ENCODE peak calls at places on chromosomes 12 and 14, in six cellular contexts. C is activated T-cell treated with anti-CD3 and anti-CD28 coated beads for 1 hour, Q is left colon, S is DMS153, G is fibroblast of villous mesenchyme, J is HFF-Myc. R is an unnamed sample.

GRCh38 chr12:12759234-12759915 is 26.1 kb upstream of the APOLD1 start:
- DNase-seq in G (no peak), S (no peak), Q (no peak), J (no peak), C (no peak), R (no peak)

GRCh38 chr14:66916421-66916820 is 272.8 kb upstream of the GARIN2 start:
- DNase-seq in C (no peak), J (no peak), S (no peak), G (no peak), Q (no peak), R (no peak)

GRCh38 chr12:42862055-42862454 is 272.5 kb upstream of the PRICKLE1 start:
- DNase-seq in C (no peak), Q (no peak), S (no peak), J (no peak), G (no peak), R (no peak)

GRCh38 chr14:75549169-75549568 is 26.9 kb downstream of the BATF start:
- DNase-seq in Q (no peak), G (no peak), C (no peak), J (no peak), S (no peak), R (no peak)

GRCh38 chr14:32648434-32648833 is 290.2 kb upstream of the NPAS3 start:
- DNase-seq in J (peak; percentile 53), G (peak; percentile 91), Q (no peak), C (no peak), S (no peak), R (no peak)

GRCh38 chr14:77290705-77291104 is 19.7 kb upstream of the NGB start:
- DNase-seq in C (no peak), Q (no peak), J (no peak), G (peak; percentile 39), S (no peak), R (no peak)

GRCh38 chr14:73787760-73788508 is 63.7 kb upstream of the PTGR2 start:
- DNase-seq in J (no peak), G (peak; percentile 75), Q (peak; percentile 18), S (no peak), C (no peak), R (no peak)

GRCh38 chr12:92075425-92075891 is 70.2 kb downstream of the BTG1 start:
- DNase-seq in J (no peak), Q (no peak), C (no peak), S (no peak), G (peak; percentile 76), R (no peak)

GRCh38 chr14:52146504-52146903 is 77.6 kb upstream of the NID2 start:
- DNase-seq in J (no peak), Q (no peak), C (no peak), G (peak; percentile 8), S (no peak), R (no peak)

GRCh38 chr14:105505101-105505500 is 14.1 kb downstream of the TEDC1 start:
- DNase-seq in S (no peak), J (no peak), C (no peak), Q (no peak), G (no peak), R (no peak)

GRCh38 chr12:82705774-82706173 is 19.1 kb downstream of the TMTC2 start:
- DNase-seq in C (no peak), Q (no peak), G (no peak), S (no peak), J (no peak), R (no peak)

R was measured in substantia nigra.